ENCODE peak calls at places on chromosomes 12 and 14, in ten cellular contexts. Y is stomach, U is adrenal gland, P is upper lobe of left lung, S is IMR-90, K is uterus, D is right lobe of liver, B is body of pancreas, X is gastrocnemius medialis, M is esophagus squamous epithelium. G is an unnamed sample.
A peak's percentile ranks its signal among the peaks of the same experiment; 100 is the strongest.

GRCh38 chr12:54759751-54760150 is 94.6 kb upstream of the MUCL1 start:
- DNase-seq in Y (no peak), U (peak; percentile 2), P (no peak), S (peak; percentile 6), K (no peak), D (no peak), B (no peak), X (no peak), M (no peak), G (no peak)

GRCh38 chr12:49972641-49973360 is at the start of gene AQP6:
- DNase-seq in Y (peak; percentile 74), U (no peak), P (no peak), S (no peak), K (no peak), D (peak; percentile 80), B (no peak), X (no peak), M (no peak), G (no peak)

GRCh38 chr14:99268776-99269510 is 3.1 kb downstream of the BCL11B start:
- DNase-seq in Y (no peak), U (no peak), P (no peak), S (no peak), K (no peak), D (no peak), B (no peak), X (no peak), M (no peak), G (no peak)

GRCh38 chr12:96398422-96399080 is 1.7 kb downstream of the CDK17 start:
- DNase-seq in Y (no peak), U (peak; percentile 3), P (no peak), S (peak; percentile 39), K (no peak), D (no peak), B (no peak), X (no peak), M (no peak), G (no peak)

GRCh38 chr14:54329082-54329695 is 67.6 kb upstream of the CDKN3 start:
- DNase-seq in Y (peak; percentile 33), U (peak; percentile 44), P (peak; percentile 30), S (peak; percentile 61), K (peak; percentile 20), D (peak; percentile 54), B (peak; percentile 28), X (no peak), M (no peak), G (peak; percentile 17)

GRCh38 chr12:98868076-98868475 is 223.0 kb downstream of the APAF1 start:
- DNase-seq in Y (no peak), U (no peak), P (no peak), S (no peak), K (no peak), D (no peak), B (no peak), X (no peak), M (no peak), G (no peak)

GRCh38 chr12:76310110-76310509 is 38.1 kb downstream of the BBS10 start:
- DNase-seq in Y (no peak), U (no peak), P (no peak), S (peak; percentile 54), K (no peak), D (no peak), B (no peak), X (no peak), M (no peak), G (no peak)

GRCh38 chr14:68181395-68182326 is 362.1 kb downstream of the RAD51B start:
- DNase-seq in Y (no peak), U (no peak), P (no peak), S (peak; percentile 38), K (no peak), D (no peak), B (no peak), X (no peak), M (no peak), G (no peak)

GRCh38 chr12:63909746-63910145 is 65.2 kb downstream of the SRGAP1 start:
- DNase-seq in Y (no peak), U (no peak), P (no peak), S (no peak), K (no peak), D (no peak), B (no peak), X (no peak), M (no peak), G (no peak)

GRCh38 chr14:38207342-38207741 is 362 bp upstream of the SSTR1 start:
- DNase-seq in Y (no peak), U (no peak), P (no peak), S (no peak), K (no peak), D (no peak), B (no peak), X (no peak), M (no peak), G (no peak)

GRCh38 chr12:121573949-121574520 is 6.8 kb downstream of the KDM2B start:
- DNase-seq in Y (no peak), U (no peak), P (no peak), S (no peak), K (no peak), D (no peak), B (no peak), X (no peak), M (no peak), G (no peak)

GRCh38 chr14:104717646-104718045 is 6.4 kb upstream of the ADSS1 start:
- DNase-seq in Y (no peak), U (no peak), P (no peak), S (no peak), K (no peak), D (no peak), B (no peak), X (no peak), M (no peak), G (no peak)

GRCh38 chr14:104719343-104719742 is 4.7 kb upstream of the ADSS1 start:
- DNase-seq in Y (no peak), U (no peak), P (no peak), S (no peak), K (no peak), D (no peak), B (no peak), X (no peak), M (no peak), G (no peak)

GRCh38 chr14:104717137-104717536 is 6.9 kb upstream of the ADSS1 start:
- DNase-seq in Y (no peak), U (no peak), P (no peak), S (no peak), K (no peak), D (no peak), B (no peak), X (no peak), M (no peak), G (no peak)

GRCh38 chr14:104718871-104719270 is 5.2 kb upstream of the ADSS1 start:
- DNase-seq in Y (no peak), U (no peak), P (no peak), S (no peak), K (no peak), D (no peak), B (no peak), X (no peak), M (no peak), G (no peak)

GRCh38 chr14:104718147-104718546 is 5.9 kb upstream of the ADSS1 start:
- DNase-seq in Y (no peak), U (no peak), P (no peak), S (no peak), K (no peak), D (no peak), B (no peak), X (no peak), M (no peak), G (no peak)
- H3K36me3 ChIP-seq in Y (peaks cover 71% of the 10 kb centered on the region), U (peaks cover 41% of the 10 kb centered on the region), P (peaks cover 62% of the 10 kb centered on the region), S (peaks cover 53% of the 10 kb centered on the region), K (no peaks in the 10 kb centered on the region), D (no peaks in the 10 kb centered on the region), B (no peaks in the 10 kb centered on the region), X (no peaks in the 10 kb centered on the region), M (peaks cover 26% of the 10 kb centered on the region), G (peaks cover 80% of the 10 kb centered on the region)

DNA sequence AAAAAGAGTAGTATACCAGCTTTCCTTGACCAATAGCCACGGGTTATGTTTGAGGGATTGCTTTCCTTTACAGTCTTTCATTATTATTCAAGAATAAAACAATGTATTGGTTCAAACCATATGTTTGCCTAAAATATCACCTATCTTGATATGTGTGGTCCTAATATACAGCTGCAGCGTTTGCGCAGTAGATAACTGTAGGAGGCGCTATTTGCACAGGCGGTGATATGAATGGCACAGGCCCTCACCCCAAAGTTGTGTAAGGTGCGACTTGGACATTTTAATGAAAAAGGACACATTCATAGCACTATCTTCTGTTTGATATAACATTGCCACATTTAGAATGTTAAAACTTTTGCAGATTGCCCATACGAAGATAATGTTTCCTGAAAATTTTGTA is 298.4 kb downstream of the TRHDE start:
- DNase-seq in Y (no peak), U (peak; percentile 12), P (peak; percentile 38), S (no peak), K (no peak), D (no peak), B (no peak), X (no peak), M (no peak), G (no peak)
- TF ChIP-seq CTCF in Y (no peak), U (peak; percentile 12), P (no peak), S (no peak), K (no peak), D (peak; percentile 47), B (no peak), X (no peak), M (no peak), G (no peak)

GRCh38 chr12:41993283-41993682 is 151.4 kb downstream of the GXYLT1 start:
- DNase-seq in Y (no peak), U (no peak), P (no peak), S (no peak), K (no peak), D (no peak), B (no peak), X (no peak), M (no peak), G (no peak)

GRCh38 chr12:42003031-42003430 is 141.6 kb downstream of the GXYLT1 start:
- DNase-seq in Y (no peak), U (no peak), P (no peak), S (no peak), K (no peak), D (no peak), B (no peak), X (no peak), M (no peak), G (no peak)

GRCh38 chr12:42002563-42002962 is 142.1 kb downstream of the GXYLT1 start:
- DNase-seq in Y (no peak), U (no peak), P (no peak), S (no peak), K (no peak), D (no peak), B (no peak), X (no peak), M (no peak), G (no peak)

GRCh38 chr12:41992692-41993215 is 151.9 kb downstream of the GXYLT1 start:
- DNase-seq in Y (no peak), U (no peak), P (no peak), S (no peak), K (no peak), D (no peak), B (no peak), X (no peak), M (no peak), G (no peak)

GRCh38 chr12:41998451-41998850 is 146.2 kb downstream of the GXYLT1 start:
- DNase-seq in Y (no peak), U (no peak), P (no peak), S (no peak), K (no peak), D (no peak), B (no peak), X (no peak), M (no peak), G (no peak)
- TF ChIP-seq POLR2A in Y (no peak), U (no peak), P (no peak), S (no peak), K (no peak), D (no peak), B (no peak), X (no peak), M (no peak), G (no peak)

GRCh38 chr14:49828640-49829039 is 23.9 kb downstream of the NEMF start:
- DNase-seq in Y (no peak), U (no peak), P (no peak), S (no peak), K (no peak), D (no peak), B (no peak), X (no peak), M (no peak), G (no peak)
- H3K36me3 ChIP-seq in Y (peaks cover 98% of the 10 kb centered on the region), U (peaks cover 92% of the 10 kb centered on the region), P (peaks cover 97% of the 10 kb centered on the region), S (peaks cover 54% of the 10 kb centered on the region), K (no peaks in the 10 kb centered on the region), D (no peaks in the 10 kb centered on the region), B (peaks cover 47% of the 10 kb centered on the region), X (peaks cover 11% of the 10 kb centered on the region), M (peaks cover 54% of the 10 kb centered on the region), G (peaks cover 15% of the 10 kb centered on the region)